ENCODE peak calls at places on chromosomes 12 and 14, in eight cellular contexts. C, I, P, Q, H, X, K and J are unnamed samples.

GRCh38 chr14:74913986-74914573 is 9.0 kb downstream of the RPS6KL1 start:
- DNase-seq in C (peak; percentile 63), I (peak; percentile 74), P (peak; percentile 75), Q (peak; percentile 13), H (peak; percentile 72), X (peak; percentile 18), K (peak; percentile 70), J (peak; percentile 72)

GRCh38 chr14:23361320-23361719 is 3.7 kb downstream of the EFS start:
- DNase-seq in C (peak; percentile 14), I (no peak), P (peak; percentile 54), Q (no peak), H (no peak), X (no peak), K (no peak), J (peak; percentile 30)

GRCh38 chr12:130137141-130138018 is 24.9 kb upstream of the FZD10 start:
- DNase-seq in C (no peak), I (no peak), P (no peak), Q (peak; percentile 17), H (no peak), X (peak; percentile 58), K (no peak), J (no peak)

GRCh38 chr12:28611501-28611900 is 421.2 kb downstream of the CCDC91 start:
- DNase-seq in C (no peak), I (no peak), P (no peak), Q (no peak), H (no peak), X (no peak), K (no peak), J (peak; percentile 8)

GRCh38 chr14:89926709-89927108 is 27.8 kb downstream of the EFCAB11 start:
- DNase-seq in C (no peak), I (no peak), P (peak; percentile 45), Q (no peak), H (no peak), X (no peak), K (no peak), J (peak; percentile 29)

GRCh38 chr12:114293571-114294302 is 112.2 kb downstream of the TBX5 start:
- DNase-seq in C (no peak), I (no peak), P (no peak), Q (no peak), H (no peak), X (no peak), K (no peak), J (no peak)

GRCh38 chr14:101560534-101561113 is 671 bp upstream of the DIO3 start:
- DNase-seq in C (no peak), I (no peak), P (no peak), Q (no peak), H (no peak), X (no peak), K (no peak), J (no peak)

GRCh38 chr12:45281994-45282393 is 66.1 kb downstream of the ANO6 start:
- DNase-seq in C (no peak), I (no peak), P (no peak), Q (no peak), H (no peak), X (no peak), K (no peak), J (no peak)

GRCh38 chr12:94545937-94546771 is 86.5 kb upstream of the CEP83 start:
- DNase-seq in C (peak; percentile 3), I (peak; percentile 40), P (peak; percentile 66), Q (peak; percentile 28), H (peak; percentile 35), X (peak; percentile 66), K (peak; percentile 69), J (peak; percentile 71)

GRCh38 chr12:124655317-124656213 is 88.2 kb upstream of the NCOR2 start:
- DNase-seq in C (peak; percentile 80), I (peak; percentile 89), P (peak; percentile 100), Q (peak; percentile 7), H (peak; percentile 45), X (peak; percentile 14), K (peak; percentile 55), J (peak; percentile 88)

GRCh38 chr12:70664463-70664862 is 27.2 kb upstream of the PTPRB start:
- DNase-seq in C (no peak), I (peak; percentile 8), P (peak; percentile 47), Q (peak; percentile 87), H (no peak), X (peak; percentile 91), K (no peak), J (peak; percentile 83)

GRCh38 chr12:57452181-57452936 is 2.7 kb upstream of the INHBE start:
- DNase-seq in C (peak; percentile 70), I (peak; percentile 68), P (peak; percentile 90), Q (no peak), H (peak; percentile 56), X (no peak), K (no peak), J (peak; percentile 71)

GRCh38 chr14:51295666-51296263 is 55.7 kb downstream of the TMX1 start:
- DNase-seq in C (no peak), I (no peak), P (no peak), Q (no peak), H (no peak), X (no peak), K (no peak), J (no peak)

GRCh38 chr14:77470192-77470870 is 12.4 kb downstream of the AHSA1 start:
- DNase-seq in C (no peak), I (no peak), P (no peak), Q (no peak), H (no peak), X (no peak), K (no peak), J (no peak)

GRCh38 chr14:51680031-51680430 is 28.3 kb downstream of the FRMD6 start:
- DNase-seq in C (no peak), I (no peak), P (no peak), Q (no peak), H (no peak), X (no peak), K (no peak), J (no peak)

GRCh38 chr14:76926521-76927251 is 100.5 kb downstream of the LRRC74A start:
- DNase-seq in C (peak; percentile 80), I (peak; percentile 40), P (no peak), Q (no peak), H (no peak), X (peak; percentile 75), K (no peak), J (no peak)

GRCh38 chr12:23084236-23084995 is 459.4 kb downstream of the ETNK1 start:
- DNase-seq in C (no peak), I (peak; percentile 34), P (peak; percentile 94), Q (peak; percentile 81), H (peak; percentile 14), X (peak; percentile 57), K (no peak), J (peak; percentile 85)

GRCh38 chr14:21933681-21934080 is 260.1 kb upstream of the OR4E1 start:
- DNase-seq in C (no peak), I (no peak), P (no peak), Q (no peak), H (no peak), X (no peak), K (no peak), J (no peak)

GRCh38 chr14:32428149-32428548 is 99.1 kb downstream of the AKAP6 start:
- DNase-seq in C (no peak), I (no peak), P (peak; percentile 47), Q (no peak), H (no peak), X (no peak), K (no peak), J (no peak)